ENCODE peak calls at places on chromosome 2, in five cellular contexts. One of them, this sample, is unnamed.

GRCh38 chr2:115635440-115635839 is 1193.0 kb downstream of the DPP10 start:
- DNase-seq in NCI-H2171: no peak
- DNase-seq in Karpas-422: no peak
- DNase-seq in upper lobe of right lung: no peak
- DNase-seq in GM12865: no peak
- DNase-seq in this sample: no peak

GRCh38 chr2:197599285-197599965 is 76.0 kb downstream of the RFTN2 start:
- DNase-seq in upper lobe of right lung: no peak
- DNase-seq in GM12865: peak
- DNase-seq in Karpas-422: peak
- DNase-seq in NCI-H2171: peak
- DNase-seq in this sample: peak

GRCh38 chr2:160061533-160062282 is 707 bp downstream of the PLA2R1 start:
- DNase-seq in upper lobe of right lung: no peak
- DNase-seq in NCI-H2171: no peak
- DNase-seq in GM12865: no peak
- DNase-seq in Karpas-422: no peak
- DNase-seq in this sample: no peak

GRCh38 chr2:145597011-145597410 is 1077.1 kb upstream of the ZEB2 start:
- DNase-seq in GM12865: no peak
- DNase-seq in NCI-H2171: no peak
- DNase-seq in upper lobe of right lung: no peak
- DNase-seq in Karpas-422: no peak
- DNase-seq in this sample: no peak

GRCh38 chr2:126085396-126085795 is 570.6 kb upstream of the GYPC start:
- DNase-seq in GM12865: no peak
- DNase-seq in NCI-H2171: no peak
- DNase-seq in Karpas-422: no peak
- DNase-seq in upper lobe of right lung: no peak
- DNase-seq in this sample: no peak

GRCh38 chr2:172234716-172235661 is 132.3 kb upstream of the DLX2 start:
- DNase-seq in GM12865: no peak
- DNase-seq in Karpas-422: no peak
- DNase-seq in NCI-H2171: peak
- DNase-seq in upper lobe of right lung: no peak
- DNase-seq in this sample: no peak

GRCh38 chr2:219539926-219540678 is 3.5 kb downstream of the CHPF start:
- DNase-seq in upper lobe of right lung: no peak
- DNase-seq in NCI-H2171: no peak
- DNase-seq in GM12865: no peak
- DNase-seq in Karpas-422: no peak
- DNase-seq in this sample: no peak

GRCh38 chr2:141439524-141439923 is 691.3 kb downstream of the LRP1B start:
- DNase-seq in upper lobe of right lung: no peak
- DNase-seq in Karpas-422: no peak
- DNase-seq in GM12865: no peak
- DNase-seq in NCI-H2171: no peak
- DNase-seq in this sample: no peak

GRCh38 chr2:240229603-240230423 is 89.4 kb upstream of the OTOS start:
- DNase-seq in GM12865: no peak
- DNase-seq in Karpas-422: no peak
- DNase-seq in NCI-H2171: no peak
- DNase-seq in upper lobe of right lung: no peak
- DNase-seq in this sample: no peak

GRCh38 chr2:149365826-149366583 is 35.6 kb downstream of the LYPD6 start:
- DNase-seq in upper lobe of right lung: no peak
- DNase-seq in Karpas-422: no peak
- DNase-seq in GM12865: no peak
- DNase-seq in NCI-H2171: peak
- DNase-seq in this sample: no peak

GRCh38 chr2:236793041-236794011 is 223.7 kb downstream of the ACKR3 start:
- DNase-seq in upper lobe of right lung: no peak
- DNase-seq in NCI-H2171: no peak
- DNase-seq in Karpas-422: no peak
- DNase-seq in GM12865: no peak
- DNase-seq in this sample: no peak

GRCh38 chr2:492178-492577 is 185.0 kb downstream of the TMEM18 start:
- DNase-seq in Karpas-422: no peak
- DNase-seq in NCI-H2171: no peak
- DNase-seq in GM12865: no peak
- DNase-seq in upper lobe of right lung: no peak
- DNase-seq in this sample: no peak

GRCh38 chr2:126399001-126399400 is 257.0 kb upstream of the GYPC start:
- DNase-seq in GM12865: peak
- DNase-seq in NCI-H2171: no peak
- DNase-seq in Karpas-422: peak
- DNase-seq in upper lobe of right lung: no peak
- DNase-seq in this sample: peak

GRCh38 chr2:148592812-148593211 is 51.7 kb upstream of the EPC2 start:
- DNase-seq in GM12865: no peak
- DNase-seq in NCI-H2171: no peak
- DNase-seq in Karpas-422: no peak
- DNase-seq in upper lobe of right lung: no peak
- DNase-seq in this sample: no peak

GRCh38 chr2:120323807-120324399 is 22.0 kb upstream of the INHBB start:
- DNase-seq in upper lobe of right lung: no peak
- DNase-seq in NCI-H2171: no peak
- DNase-seq in GM12865: no peak
- DNase-seq in Karpas-422: no peak
- DNase-seq in this sample: no peak

GRCh38 chr2:182503886-182504285 is 77.0 kb upstream of the PDE1A start:
- DNase-seq in GM12865: no peak
- DNase-seq in Karpas-422: no peak
- DNase-seq in NCI-H2171: no peak
- DNase-seq in upper lobe of right lung: no peak
- DNase-seq in this sample: no peak

GRCh38 chr2:75003773-75004172 is 45.3 kb downstream of the POLE4 start:
- DNase-seq in upper lobe of right lung: no peak
- DNase-seq in GM12865: no peak
- DNase-seq in Karpas-422: peak
- DNase-seq in NCI-H2171: no peak
- DNase-seq in this sample: no peak

GRCh38 chr2:240397924-240398611 is 37.4 kb upstream of the GPC1 start:
- DNase-seq in GM12865: no peak
- DNase-seq in Karpas-422: no peak
- DNase-seq in NCI-H2171: no peak
- DNase-seq in upper lobe of right lung: no peak
- DNase-seq in this sample: no peak

GRCh38 chr2:176729706-176730569 is 460.7 kb downstream of the MTX2 start:
- DNase-seq in NCI-H2171: peak
- DNase-seq in upper lobe of right lung: no peak
- DNase-seq in GM12865: no peak
- DNase-seq in Karpas-422: no peak
- DNase-seq in this sample: no peak

GRCh38 chr2:40218679-40219078 is 233.2 kb downstream of the SLC8A1 start:
- DNase-seq in upper lobe of right lung: no peak
- DNase-seq in Karpas-422: no peak
- DNase-seq in NCI-H2171: no peak
- DNase-seq in GM12865: peak
- DNase-seq in this sample: no peak

GRCh38 chr2:54634564-54635511 is 88.6 kb upstream of the EML6 start:
- DNase-seq in upper lobe of right lung: no peak
- DNase-seq in Karpas-422: no peak
- DNase-seq in GM12865: peak
- DNase-seq in NCI-H2171: no peak
- DNase-seq in this sample: peak

GRCh38 chr2:226600184-226600583 is 199.4 kb downstream of the IRS1 start:
- DNase-seq in Karpas-422: no peak
- DNase-seq in upper lobe of right lung: no peak
- DNase-seq in GM12865: no peak
- DNase-seq in NCI-H2171: no peak
- DNase-seq in this sample: no peak

GRCh38 chr2:55282110-55282917 is 13.3 kb upstream of the MTIF2 start:
- DNase-seq in NCI-H2171: peak
- DNase-seq in GM12865: peak
- DNase-seq in upper lobe of right lung: peak
- DNase-seq in Karpas-422: peak
- DNase-seq in this sample: peak

GRCh38 chr2:122041455-122041854 is 286.0 kb downstream of the TSN start:
- DNase-seq in GM12865: no peak
- DNase-seq in Karpas-422: no peak
- DNase-seq in NCI-H2171: no peak
- DNase-seq in upper lobe of right lung: no peak
- DNase-seq in this sample: no peak

GRCh38 chr2:180419212-180419611 is 412.1 kb upstream of the CWC22 start:
- DNase-seq in GM12865: no peak
- DNase-seq in NCI-H2171: no peak
- DNase-seq in upper lobe of right lung: no peak
- DNase-seq in Karpas-422: no peak
- DNase-seq in this sample: no peak

GRCh38 chr2:215188078-215188477 is 49.7 kb upstream of the ABCA12 start:
- DNase-seq in Karpas-422: no peak
- DNase-seq in upper lobe of right lung: no peak
- DNase-seq in NCI-H2171: no peak
- DNase-seq in GM12865: no peak
- DNase-seq in this sample: no peak

GRCh38 chr2:168136392-168136977 is 110.9 kb downstream of the STK39 start:
- DNase-seq in Karpas-422: peak
- DNase-seq in upper lobe of right lung: no peak
- DNase-seq in NCI-H2171: no peak
- DNase-seq in GM12865: peak
- DNase-seq in this sample: peak